ENCODE peak calls at places on chromosome 10, in four cellular contexts. V, H, W and Z are unnamed samples.

GRCh38 chr10:21985541-21985940 is 18.0 kb downstream of the DNAJC1 start:
- DNase-seq in W (peak; percentile 57), V (no peak), H (no peak), Z (no peak)

GRCh38 chr10:83801983-83802382 is 337.3 kb upstream of the GHITM start:
- DNase-seq in W (no peak), H (no peak), V (no peak), Z (no peak)

GRCh38 chr10:113853577-113854018 is 284 bp downstream of the DCLRE1A start:
- DNase-seq in H (no peak), V (no peak), W (no peak), Z (peak; percentile 17)

GRCh38 chr10:100896876-100897461 is 15.8 kb upstream of the SLF2 start:
- DNase-seq in V (no peak), W (no peak), H (no peak), Z (no peak)

GRCh38 chr10:126431816-126432215 is 43.5 kb upstream of the ADAM12 start:
- DNase-seq in H (no peak), V (no peak), W (no peak), Z (no peak)

GRCh38 chr10:43041422-43042342 is 35.2 kb upstream of the RET start:
- DNase-seq in W (no peak), H (no peak), V (no peak), Z (no peak)

GRCh38 chr10:10591682-10592412 is 425.8 kb upstream of the CELF2 start:
- DNase-seq in V (no peak), W (no peak), H (no peak), Z (no peak)

GRCh38 chr10:78932861-78933260 is 135.9 kb upstream of the ZMIZ1 start:
- DNase-seq in W (no peak), V (no peak), H (no peak), Z (no peak)

GRCh38 chr10:77811831-77812430 is 114.6 kb downstream of the DLG5 start:
- DNase-seq in H (no peak), V (no peak), W (no peak), Z (no peak)

GRCh38 chr10:123289432-123289831 is 135.2 kb downstream of the BUB3 start:
- DNase-seq in W (no peak), V (no peak), H (no peak), Z (no peak)

GRCh38 chr10:43843331-43844101 is 194.8 kb upstream of the ZNF32 start:
- DNase-seq in W (peak; percentile 60), H (no peak), V (no peak), Z (no peak)

GRCh38 chr10:30068482-30069223 is 9.3 kb upstream of the JCAD start:
- DNase-seq in H (no peak), W (no peak), V (no peak), Z (no peak)

GRCh38 chr10:121332829-121333765 is 265.1 kb downstream of the FGFR2 start:
- DNase-seq in V (no peak), H (no peak), W (no peak), Z (peak; percentile 97)

GRCh38 chr10:34905200-34905927 is 90.3 kb upstream of the PARD3 start:
- DNase-seq in V (no peak), H (no peak), W (no peak), Z (peak; percentile 85)

GRCh38 chr10:90437452-90437851 is 420.4 kb downstream of the HTR7 start:
- DNase-seq in H (no peak), V (no peak), W (peak; percentile 24), Z (no peak)

GRCh38 chr10:71766717-71767419 is 6.5 kb downstream of the VSIR start:
- DNase-seq in W (peak; percentile 98), V (peak; percentile 74), H (peak; percentile 61), Z (peak; percentile 97)

GRCh38 chr10:73743327-73743904 is 756 bp upstream of the SEC24C start:
- DNase-seq in H (no peak), W (no peak), V (no peak), Z (no peak)

GRCh38 chr10:112696587-112696986 is 249.6 kb downstream of the VTI1A start:
- DNase-seq in V (no peak), W (no peak), H (no peak), Z (no peak)

GRCh38 chr10:103572597-103573321 is 79.3 kb downstream of the NEURL1 start:
- DNase-seq in H (no peak), V (no peak), W (no peak), Z (no peak)